ENCODE peak calls at places on chromosomes 11 and 22, in ten cellular contexts. One of them, this sample, is unnamed.

GRCh38 chr11:129364143-129364654 is 11.4 kb upstream of the BARX2 start:
- DNase-seq in hepatic stellate cell: peak
- DNase-seq in stimulated activated CD4-positive, alpha-beta T cell treated with anti-CD3 and anti-CD28 coated beads, Interleukin-1b, Interleukin-23, amount 100 ng/mL, for 24 hours: peak
- DNase-seq in uterus: peak
- DNase-seq in Peyer's patch: peak
- DNase-seq in right cardiac atrium: peak
- DNase-seq in activated naive CD8-positive, alpha-beta T cell treated with anti-CD3 and anti-CD28 coated beads, Interleukin-2, amount 50 U/mL, for 24 hours: peak
- DNase-seq in NCI-H1436 treated with DMSO at 0.1 percent for 48 hours: peak
- DNase-seq in C1 segment of cervical spinal cord: no peak
- DNase-seq in HFF-Myc: peak
- DNase-seq in this sample: no peak

GRCh38 chr11:46808804-46809431 is 37.2 kb downstream of the CKAP5 start:
- DNase-seq in Peyer's patch: no peak
- DNase-seq in uterus: no peak
- DNase-seq in hepatic stellate cell: peak
- DNase-seq in activated naive CD8-positive, alpha-beta T cell treated with anti-CD3 and anti-CD28 coated beads, Interleukin-2, amount 50 U/mL, for 24 hours: no peak
- DNase-seq in C1 segment of cervical spinal cord: no peak
- DNase-seq in NCI-H1436 treated with DMSO at 0.1 percent for 48 hours: no peak
- DNase-seq in stimulated activated CD4-positive, alpha-beta T cell treated with anti-CD3 and anti-CD28 coated beads, Interleukin-1b, Interleukin-23, amount 100 ng/mL, for 24 hours: no peak
- DNase-seq in right cardiac atrium: no peak
- DNase-seq in HFF-Myc: no peak
- DNase-seq in this sample: peak

GRCh38 chr22:38781033-38781432 is 12.9 kb downstream of the DNAL4 start:
- DNase-seq in HFF-Myc: no peak
- DNase-seq in NCI-H1436 treated with DMSO at 0.1 percent for 48 hours: no peak
- DNase-seq in stimulated activated CD4-positive, alpha-beta T cell treated with anti-CD3 and anti-CD28 coated beads, Interleukin-1b, Interleukin-23, amount 100 ng/mL, for 24 hours: no peak
- DNase-seq in activated naive CD8-positive, alpha-beta T cell treated with anti-CD3 and anti-CD28 coated beads, Interleukin-2, amount 50 U/mL, for 24 hours: no peak
- DNase-seq in Peyer's patch: no peak
- DNase-seq in hepatic stellate cell: no peak
- DNase-seq in uterus: no peak
- DNase-seq in right cardiac atrium: peak
- DNase-seq in C1 segment of cervical spinal cord: no peak
- DNase-seq in this sample: no peak

GRCh38 chr11:27263046-27263445 is 100.0 kb downstream of the CCDC34 start:
- DNase-seq in NCI-H1436 treated with DMSO at 0.1 percent for 48 hours: no peak
- DNase-seq in hepatic stellate cell: no peak
- DNase-seq in right cardiac atrium: no peak
- DNase-seq in stimulated activated CD4-positive, alpha-beta T cell treated with anti-CD3 and anti-CD28 coated beads, Interleukin-1b, Interleukin-23, amount 100 ng/mL, for 24 hours: no peak
- DNase-seq in Peyer's patch: no peak
- DNase-seq in activated naive CD8-positive, alpha-beta T cell treated with anti-CD3 and anti-CD28 coated beads, Interleukin-2, amount 50 U/mL, for 24 hours: no peak
- DNase-seq in uterus: no peak
- DNase-seq in C1 segment of cervical spinal cord: no peak
- DNase-seq in HFF-Myc: no peak
- DNase-seq in this sample: no peak

GRCh38 chr11:116334596-116334995 is 438.2 kb downstream of the BUD13 start:
- DNase-seq in uterus: no peak
- DNase-seq in activated naive CD8-positive, alpha-beta T cell treated with anti-CD3 and anti-CD28 coated beads, Interleukin-2, amount 50 U/mL, for 24 hours: no peak
- DNase-seq in stimulated activated CD4-positive, alpha-beta T cell treated with anti-CD3 and anti-CD28 coated beads, Interleukin-1b, Interleukin-23, amount 100 ng/mL, for 24 hours: no peak
- DNase-seq in C1 segment of cervical spinal cord: no peak
- DNase-seq in HFF-Myc: no peak
- DNase-seq in hepatic stellate cell: no peak
- DNase-seq in NCI-H1436 treated with DMSO at 0.1 percent for 48 hours: no peak
- DNase-seq in Peyer's patch: no peak
- DNase-seq in right cardiac atrium: no peak
- DNase-seq in this sample: no peak

GRCh38 chr11:71946144-71946571 is 17.3 kb downstream of the RNF121 start:
- DNase-seq in Peyer's patch: no peak
- DNase-seq in HFF-Myc: no peak
- DNase-seq in C1 segment of cervical spinal cord: no peak
- DNase-seq in activated naive CD8-positive, alpha-beta T cell treated with anti-CD3 and anti-CD28 coated beads, Interleukin-2, amount 50 U/mL, for 24 hours: no peak
- DNase-seq in NCI-H1436 treated with DMSO at 0.1 percent for 48 hours: no peak
- DNase-seq in right cardiac atrium: no peak
- DNase-seq in uterus: no peak
- DNase-seq in stimulated activated CD4-positive, alpha-beta T cell treated with anti-CD3 and anti-CD28 coated beads, Interleukin-1b, Interleukin-23, amount 100 ng/mL, for 24 hours: no peak
- DNase-seq in hepatic stellate cell: no peak
- DNase-seq in this sample: no peak

GRCh38 chr11:13535819-13536218 is 40.0 kb upstream of the PTH start:
- DNase-seq in activated naive CD8-positive, alpha-beta T cell treated with anti-CD3 and anti-CD28 coated beads, Interleukin-2, amount 50 U/mL, for 24 hours: no peak
- DNase-seq in C1 segment of cervical spinal cord: no peak
- DNase-seq in Peyer's patch: no peak
- DNase-seq in HFF-Myc: no peak
- DNase-seq in stimulated activated CD4-positive, alpha-beta T cell treated with anti-CD3 and anti-CD28 coated beads, Interleukin-1b, Interleukin-23, amount 100 ng/mL, for 24 hours: no peak
- DNase-seq in NCI-H1436 treated with DMSO at 0.1 percent for 48 hours: no peak
- DNase-seq in uterus: no peak
- DNase-seq in hepatic stellate cell: no peak
- DNase-seq in right cardiac atrium: no peak
- DNase-seq in this sample: peak

GRCh38 chr11:77884186-77884828 is 63.4 kb downstream of the AAMDC start:
- DNase-seq in hepatic stellate cell: no peak
- DNase-seq in Peyer's patch: no peak
- DNase-seq in activated naive CD8-positive, alpha-beta T cell treated with anti-CD3 and anti-CD28 coated beads, Interleukin-2, amount 50 U/mL, for 24 hours: no peak
- DNase-seq in uterus: no peak
- DNase-seq in stimulated activated CD4-positive, alpha-beta T cell treated with anti-CD3 and anti-CD28 coated beads, Interleukin-1b, Interleukin-23, amount 100 ng/mL, for 24 hours: no peak
- DNase-seq in NCI-H1436 treated with DMSO at 0.1 percent for 48 hours: no peak
- DNase-seq in right cardiac atrium: no peak
- DNase-seq in HFF-Myc: no peak
- DNase-seq in C1 segment of cervical spinal cord: no peak
- DNase-seq in this sample: no peak

GRCh38 chr22:29320546-29320945 is 5.0 kb upstream of the RASL10A start:
- DNase-seq in stimulated activated CD4-positive, alpha-beta T cell treated with anti-CD3 and anti-CD28 coated beads, Interleukin-1b, Interleukin-23, amount 100 ng/mL, for 24 hours: no peak
- DNase-seq in hepatic stellate cell: no peak
- DNase-seq in Peyer's patch: no peak
- DNase-seq in HFF-Myc: no peak
- DNase-seq in C1 segment of cervical spinal cord: no peak
- DNase-seq in right cardiac atrium: no peak
- DNase-seq in uterus: no peak
- DNase-seq in NCI-H1436 treated with DMSO at 0.1 percent for 48 hours: no peak
- DNase-seq in activated naive CD8-positive, alpha-beta T cell treated with anti-CD3 and anti-CD28 coated beads, Interleukin-2, amount 50 U/mL, for 24 hours: no peak
- DNase-seq in this sample: peak

GRCh38 chr11:64868904-64869570 is 9.4 kb downstream of the EHD1 start:
- DNase-seq in HFF-Myc: peak
- DNase-seq in activated naive CD8-positive, alpha-beta T cell treated with anti-CD3 and anti-CD28 coated beads, Interleukin-2, amount 50 U/mL, for 24 hours: peak
- DNase-seq in C1 segment of cervical spinal cord: no peak
- DNase-seq in right cardiac atrium: peak
- DNase-seq in NCI-H1436 treated with DMSO at 0.1 percent for 48 hours: no peak
- DNase-seq in stimulated activated CD4-positive, alpha-beta T cell treated with anti-CD3 and anti-CD28 coated beads, Interleukin-1b, Interleukin-23, amount 100 ng/mL, for 24 hours: no peak
- DNase-seq in hepatic stellate cell: peak
- DNase-seq in uterus: peak
- DNase-seq in Peyer's patch: no peak
- DNase-seq in this sample: no peak

GRCh38 chr22:23767673-23768548 is at the start of gene CHCHD10:
- DNase-seq in right cardiac atrium: peak
- DNase-seq in C1 segment of cervical spinal cord: peak
- DNase-seq in stimulated activated CD4-positive, alpha-beta T cell treated with anti-CD3 and anti-CD28 coated beads, Interleukin-1b, Interleukin-23, amount 100 ng/mL, for 24 hours: peak
- DNase-seq in activated naive CD8-positive, alpha-beta T cell treated with anti-CD3 and anti-CD28 coated beads, Interleukin-2, amount 50 U/mL, for 24 hours: peak
- DNase-seq in NCI-H1436 treated with DMSO at 0.1 percent for 48 hours: no peak
- DNase-seq in uterus: peak
- DNase-seq in Peyer's patch: peak
- DNase-seq in hepatic stellate cell: peak
- DNase-seq in HFF-Myc: no peak
- DNase-seq in this sample: peak

GRCh38 chr11:117535201-117535869 is 207.7 kb downstream of the CEP164 start:
- DNase-seq in HFF-Myc: no peak
- DNase-seq in activated naive CD8-positive, alpha-beta T cell treated with anti-CD3 and anti-CD28 coated beads, Interleukin-2, amount 50 U/mL, for 24 hours: no peak
- DNase-seq in stimulated activated CD4-positive, alpha-beta T cell treated with anti-CD3 and anti-CD28 coated beads, Interleukin-1b, Interleukin-23, amount 100 ng/mL, for 24 hours: no peak
- DNase-seq in uterus: peak
- DNase-seq in hepatic stellate cell: no peak
- DNase-seq in NCI-H1436 treated with DMSO at 0.1 percent for 48 hours: no peak
- DNase-seq in C1 segment of cervical spinal cord: no peak
- DNase-seq in right cardiac atrium: peak
- DNase-seq in Peyer's patch: no peak
- DNase-seq in this sample: peak

GRCh38 chr22:39458443-39459083 is 1.8 kb downstream of the MGAT3 start:
- DNase-seq in hepatic stellate cell: no peak
- DNase-seq in activated naive CD8-positive, alpha-beta T cell treated with anti-CD3 and anti-CD28 coated beads, Interleukin-2, amount 50 U/mL, for 24 hours: no peak
- DNase-seq in NCI-H1436 treated with DMSO at 0.1 percent for 48 hours: no peak
- DNase-seq in uterus: no peak
- DNase-seq in HFF-Myc: no peak
- DNase-seq in Peyer's patch: no peak
- DNase-seq in C1 segment of cervical spinal cord: no peak
- DNase-seq in right cardiac atrium: no peak
- DNase-seq in stimulated activated CD4-positive, alpha-beta T cell treated with anti-CD3 and anti-CD28 coated beads, Interleukin-1b, Interleukin-23, amount 100 ng/mL, for 24 hours: no peak
- DNase-seq in this sample: no peak

GRCh38 chr11:115676206-115676605 is 172.0 kb upstream of the CADM1 start:
- DNase-seq in activated naive CD8-positive, alpha-beta T cell treated with anti-CD3 and anti-CD28 coated beads, Interleukin-2, amount 50 U/mL, for 24 hours: no peak
- DNase-seq in NCI-H1436 treated with DMSO at 0.1 percent for 48 hours: peak
- DNase-seq in HFF-Myc: no peak
- DNase-seq in stimulated activated CD4-positive, alpha-beta T cell treated with anti-CD3 and anti-CD28 coated beads, Interleukin-1b, Interleukin-23, amount 100 ng/mL, for 24 hours: no peak
- DNase-seq in uterus: no peak
- DNase-seq in C1 segment of cervical spinal cord: no peak
- DNase-seq in hepatic stellate cell: no peak
- DNase-seq in Peyer's patch: no peak
- DNase-seq in right cardiac atrium: no peak
- DNase-seq in this sample: no peak

GRCh38 chr22:37260939-37261338 is 16.9 kb upstream of the RAC2 start:
- DNase-seq in C1 segment of cervical spinal cord: no peak
- DNase-seq in NCI-H1436 treated with DMSO at 0.1 percent for 48 hours: no peak
- DNase-seq in uterus: no peak
- DNase-seq in hepatic stellate cell: peak
- DNase-seq in Peyer's patch: peak
- DNase-seq in activated naive CD8-positive, alpha-beta T cell treated with anti-CD3 and anti-CD28 coated beads, Interleukin-2, amount 50 U/mL, for 24 hours: peak
- DNase-seq in right cardiac atrium: peak
- DNase-seq in stimulated activated CD4-positive, alpha-beta T cell treated with anti-CD3 and anti-CD28 coated beads, Interleukin-1b, Interleukin-23, amount 100 ng/mL, for 24 hours: no peak
- DNase-seq in HFF-Myc: no peak
- DNase-seq in this sample: peak

GRCh38 chr22:45207981-45208664 is 32.6 kb downstream of the KIAA0930 start:
- DNase-seq in Peyer's patch: no peak
- DNase-seq in stimulated activated CD4-positive, alpha-beta T cell treated with anti-CD3 and anti-CD28 coated beads, Interleukin-1b, Interleukin-23, amount 100 ng/mL, for 24 hours: no peak
- DNase-seq in hepatic stellate cell: peak
- DNase-seq in HFF-Myc: peak
- DNase-seq in C1 segment of cervical spinal cord: no peak
- DNase-seq in uterus: no peak
- DNase-seq in activated naive CD8-positive, alpha-beta T cell treated with anti-CD3 and anti-CD28 coated beads, Interleukin-2, amount 50 U/mL, for 24 hours: no peak
- DNase-seq in right cardiac atrium: no peak
- DNase-seq in NCI-H1436 treated with DMSO at 0.1 percent for 48 hours: no peak
- DNase-seq in this sample: no peak

GRCh38 chr11:353315-353857 is 15.9 kb upstream of the B4GALNT4 start:
- DNase-seq in HFF-Myc: peak
- DNase-seq in activated naive CD8-positive, alpha-beta T cell treated with anti-CD3 and anti-CD28 coated beads, Interleukin-2, amount 50 U/mL, for 24 hours: no peak
- DNase-seq in NCI-H1436 treated with DMSO at 0.1 percent for 48 hours: no peak
- DNase-seq in right cardiac atrium: peak
- DNase-seq in C1 segment of cervical spinal cord: no peak
- DNase-seq in hepatic stellate cell: peak
- DNase-seq in uterus: peak
- DNase-seq in stimulated activated CD4-positive, alpha-beta T cell treated with anti-CD3 and anti-CD28 coated beads, Interleukin-1b, Interleukin-23, amount 100 ng/mL, for 24 hours: no peak
- DNase-seq in Peyer's patch: no peak
- DNase-seq in this sample: peak

GRCh38 chr11:57885298-57886035 is 123.9 kb downstream of the CTNND1 start:
- DNase-seq in stimulated activated CD4-positive, alpha-beta T cell treated with anti-CD3 and anti-CD28 coated beads, Interleukin-1b, Interleukin-23, amount 100 ng/mL, for 24 hours: no peak
- DNase-seq in C1 segment of cervical spinal cord: no peak
- DNase-seq in hepatic stellate cell: no peak
- DNase-seq in Peyer's patch: no peak
- DNase-seq in uterus: no peak
- DNase-seq in NCI-H1436 treated with DMSO at 0.1 percent for 48 hours: no peak
- DNase-seq in HFF-Myc: no peak
- DNase-seq in right cardiac atrium: no peak
- DNase-seq in activated naive CD8-positive, alpha-beta T cell treated with anti-CD3 and anti-CD28 coated beads, Interleukin-2, amount 50 U/mL, for 24 hours: no peak
- DNase-seq in this sample: peak

GRCh38 chr11:27934830-27935145 is 173.2 kb downstream of the KIF18A start:
- DNase-seq in Peyer's patch: no peak
- DNase-seq in activated naive CD8-positive, alpha-beta T cell treated with anti-CD3 and anti-CD28 coated beads, Interleukin-2, amount 50 U/mL, for 24 hours: no peak
- DNase-seq in hepatic stellate cell: peak
- DNase-seq in stimulated activated CD4-positive, alpha-beta T cell treated with anti-CD3 and anti-CD28 coated beads, Interleukin-1b, Interleukin-23, amount 100 ng/mL, for 24 hours: no peak
- DNase-seq in uterus: no peak
- DNase-seq in HFF-Myc: peak
- DNase-seq in C1 segment of cervical spinal cord: no peak
- DNase-seq in right cardiac atrium: no peak
- DNase-seq in NCI-H1436 treated with DMSO at 0.1 percent for 48 hours: no peak
- DNase-seq in this sample: peak

GRCh38 chr11:130909650-130910049 is 6.6 kb downstream of the SNX19 start:
- DNase-seq in Peyer's patch: no peak
- DNase-seq in right cardiac atrium: no peak
- DNase-seq in C1 segment of cervical spinal cord: no peak
- DNase-seq in hepatic stellate cell: no peak
- DNase-seq in HFF-Myc: no peak
- DNase-seq in activated naive CD8-positive, alpha-beta T cell treated with anti-CD3 and anti-CD28 coated beads, Interleukin-2, amount 50 U/mL, for 24 hours: no peak
- DNase-seq in uterus: no peak
- DNase-seq in stimulated activated CD4-positive, alpha-beta T cell treated with anti-CD3 and anti-CD28 coated beads, Interleukin-1b, Interleukin-23, amount 100 ng/mL, for 24 hours: no peak
- DNase-seq in NCI-H1436 treated with DMSO at 0.1 percent for 48 hours: no peak
- DNase-seq in this sample: no peak

GRCh38 chr22:41598891-41599635 is 9.4 kb upstream of the PMM1 start:
- DNase-seq in HFF-Myc: no peak
- DNase-seq in uterus: no peak
- DNase-seq in NCI-H1436 treated with DMSO at 0.1 percent for 48 hours: no peak
- DNase-seq in Peyer's patch: no peak
- DNase-seq in right cardiac atrium: no peak
- DNase-seq in hepatic stellate cell: no peak
- DNase-seq in activated naive CD8-positive, alpha-beta T cell treated with anti-CD3 and anti-CD28 coated beads, Interleukin-2, amount 50 U/mL, for 24 hours: no peak
- DNase-seq in stimulated activated CD4-positive, alpha-beta T cell treated with anti-CD3 and anti-CD28 coated beads, Interleukin-1b, Interleukin-23, amount 100 ng/mL, for 24 hours: no peak
- DNase-seq in C1 segment of cervical spinal cord: no peak
- DNase-seq in this sample: no peak